ENCODE peak calls at places on chromosomes 12 and 14, in nine cellular contexts. One of them, this sample, is unnamed. For H3K27me3, the result is how much of the 10 kb centered on the place peaks cover.

GRCh38 chr12:112599871-112600270 is 181.1 kb downstream of the PTPN11 start:
- DNase-seq in H1: no peak
- DNase-seq in brain microvascular endothelial cell: no peak
- DNase-seq in IMR-90: no peak
- DNase-seq in K562: no peak
- DNase-seq in aorta: no peak
- DNase-seq in lung: no peak
- DNase-seq in CD8-positive, alpha-beta memory T cell: no peak
- DNase-seq in MM.1S: no peak
- DNase-seq in this sample: no peak

GRCh38 chr12:42705863-42706262 is 116.3 kb upstream of the PRICKLE1 start:
- DNase-seq in brain microvascular endothelial cell: peak
- DNase-seq in K562: no peak
- DNase-seq in aorta: peak
- DNase-seq in lung: peak
- DNase-seq in IMR-90: peak
- DNase-seq in CD8-positive, alpha-beta memory T cell: no peak
- DNase-seq in H1: no peak
- DNase-seq in MM.1S: no peak
- DNase-seq in this sample: peak

GRCh38 chr12:10220398-10221077 is 7.9 kb downstream of the GABARAPL1 start:
- DNase-seq in H1: no peak
- DNase-seq in CD8-positive, alpha-beta memory T cell: no peak
- DNase-seq in MM.1S: no peak
- DNase-seq in lung: peak
- DNase-seq in aorta: peak
- DNase-seq in brain microvascular endothelial cell: no peak
- DNase-seq in K562: no peak
- DNase-seq in IMR-90: peak
- DNase-seq in this sample: no peak

GRCh38 chr12:107779077-107779840 is 4.8 kb downstream of the ASCL4 start:
- DNase-seq in CD8-positive, alpha-beta memory T cell: no peak
- DNase-seq in aorta: no peak
- DNase-seq in IMR-90: no peak
- DNase-seq in brain microvascular endothelial cell: no peak
- DNase-seq in MM.1S: peak
- DNase-seq in K562: no peak
- DNase-seq in lung: no peak
- DNase-seq in H1: no peak
- DNase-seq in this sample: no peak

GRCh38 chr14:59278111-59278510 is 89.6 kb downstream of the DAAM1 start:
- DNase-seq in CD8-positive, alpha-beta memory T cell: no peak
- DNase-seq in IMR-90: peak
- DNase-seq in aorta: no peak
- DNase-seq in lung: no peak
- DNase-seq in brain microvascular endothelial cell: peak
- DNase-seq in MM.1S: no peak
- DNase-seq in K562: peak
- DNase-seq in H1: no peak
- DNase-seq in this sample: peak

GRCh38 chr12:81077686-81078441 is at the start of gene ACSS3:
- DNase-seq in brain microvascular endothelial cell: peak
- DNase-seq in aorta: peak
- DNase-seq in MM.1S: no peak
- DNase-seq in lung: peak
- DNase-seq in IMR-90: no peak
- DNase-seq in CD8-positive, alpha-beta memory T cell: no peak
- DNase-seq in H1: peak
- DNase-seq in K562: no peak
- DNase-seq in this sample: peak

GRCh38 chr12:80937391-80938238 is at the start of gene LIN7A:
- DNase-seq in K562: no peak
- DNase-seq in H1: no peak
- DNase-seq in brain microvascular endothelial cell: peak
- DNase-seq in aorta: peak
- DNase-seq in IMR-90: peak
- DNase-seq in lung: peak
- DNase-seq in CD8-positive, alpha-beta memory T cell: no peak
- DNase-seq in MM.1S: no peak
- DNase-seq in this sample: peak

GRCh38 chr12:18492372-18493025 is 231.2 kb downstream of the PIK3C2G start:
- DNase-seq in aorta: no peak
- DNase-seq in lung: no peak
- DNase-seq in MM.1S: no peak
- DNase-seq in H1: no peak
- DNase-seq in brain microvascular endothelial cell: peak
- DNase-seq in CD8-positive, alpha-beta memory T cell: no peak
- DNase-seq in IMR-90: peak
- DNase-seq in K562: no peak
- DNase-seq in this sample: no peak

GRCh38 chr14:104401785-104402184 is 177.8 kb upstream of the C14orf180 start:
- DNase-seq in IMR-90: no peak
- DNase-seq in H1: no peak
- DNase-seq in aorta: no peak
- DNase-seq in brain microvascular endothelial cell: no peak
- DNase-seq in CD8-positive, alpha-beta memory T cell: no peak
- DNase-seq in lung: peak
- DNase-seq in MM.1S: no peak
- DNase-seq in K562: no peak
- DNase-seq in this sample: no peak

GRCh38 chr14:51018521-51018920 is 74.2 kb upstream of the PYGL start:
- DNase-seq in brain microvascular endothelial cell: no peak
- DNase-seq in aorta: no peak
- DNase-seq in H1: no peak
- DNase-seq in IMR-90: peak
- DNase-seq in CD8-positive, alpha-beta memory T cell: no peak
- DNase-seq in MM.1S: no peak
- DNase-seq in lung: no peak
- DNase-seq in K562: no peak
- DNase-seq in this sample: no peak

GRCh38 chr12:7859552-7859951 is 13.2 kb downstream of the SLC2A14 start:
- DNase-seq in brain microvascular endothelial cell: peak
- DNase-seq in K562: no peak
- DNase-seq in H1: no peak
- DNase-seq in lung: no peak
- DNase-seq in IMR-90: peak
- DNase-seq in MM.1S: no peak
- DNase-seq in aorta: no peak
- DNase-seq in CD8-positive, alpha-beta memory T cell: no peak
- DNase-seq in this sample: peak

GRCh38 chr12:116939734-116940133 is 29.0 kb downstream of the FBXW8 start:
- DNase-seq in lung: no peak
- DNase-seq in CD8-positive, alpha-beta memory T cell: no peak
- DNase-seq in aorta: no peak
- DNase-seq in brain microvascular endothelial cell: no peak
- DNase-seq in H1: no peak
- DNase-seq in K562: no peak
- DNase-seq in IMR-90: no peak
- DNase-seq in MM.1S: no peak
- DNase-seq in this sample: no peak

GRCh38 chr14:51093371-51094281 is 1.3 kb downstream of the TRIM9 start:
- DNase-seq in brain microvascular endothelial cell: no peak
- DNase-seq in K562: no peak
- DNase-seq in CD8-positive, alpha-beta memory T cell: peak
- DNase-seq in lung: no peak
- DNase-seq in IMR-90: no peak
- DNase-seq in MM.1S: no peak
- DNase-seq in aorta: peak
- DNase-seq in H1: peak
- DNase-seq in this sample: no peak

GRCh38 chr12:43728117-43728516 is 30.5 kb downstream of the PUS7L start:
- DNase-seq in IMR-90: no peak
- DNase-seq in lung: no peak
- DNase-seq in aorta: no peak
- DNase-seq in H1: no peak
- DNase-seq in MM.1S: peak
- DNase-seq in K562: no peak
- DNase-seq in CD8-positive, alpha-beta memory T cell: no peak
- DNase-seq in brain microvascular endothelial cell: no peak
- DNase-seq in this sample: peak

GRCh38 chr14:38749936-38750335 is 353.1 kb downstream of the SEC23A start:
- DNase-seq in IMR-90: no peak
- DNase-seq in brain microvascular endothelial cell: no peak
- DNase-seq in K562: no peak
- DNase-seq in lung: no peak
- DNase-seq in H1: no peak
- DNase-seq in MM.1S: no peak
- DNase-seq in aorta: no peak
- DNase-seq in CD8-positive, alpha-beta memory T cell: no peak
- DNase-seq in this sample: no peak

GRCh38 chr14:69848903-69849391 is 30.3 kb upstream of the SMOC1 start:
- DNase-seq in lung: no peak
- DNase-seq in aorta: no peak
- DNase-seq in K562: no peak
- DNase-seq in CD8-positive, alpha-beta memory T cell: no peak
- DNase-seq in MM.1S: no peak
- DNase-seq in H1: no peak
- DNase-seq in IMR-90: no peak
- DNase-seq in brain microvascular endothelial cell: no peak
- DNase-seq in this sample: peak

GRCh38 chr14:69261761-69262331 is 1.9 kb downstream of the GALNT16 start:
- DNase-seq in lung: no peak
- DNase-seq in aorta: no peak
- DNase-seq in MM.1S: no peak
- DNase-seq in CD8-positive, alpha-beta memory T cell: no peak
- DNase-seq in brain microvascular endothelial cell: no peak
- DNase-seq in H1: peak
- DNase-seq in IMR-90: peak
- DNase-seq in K562: no peak
- DNase-seq in this sample: peak

GRCh38 chr12:114863911-114864310 is 179.9 kb upstream of the TBX3 start:
- DNase-seq in MM.1S: no peak
- DNase-seq in K562: no peak
- DNase-seq in IMR-90: no peak
- DNase-seq in H1: no peak
- DNase-seq in lung: no peak
- DNase-seq in aorta: no peak
- DNase-seq in CD8-positive, alpha-beta memory T cell: no peak
- DNase-seq in brain microvascular endothelial cell: no peak
- DNase-seq in this sample: no peak

DNA sequence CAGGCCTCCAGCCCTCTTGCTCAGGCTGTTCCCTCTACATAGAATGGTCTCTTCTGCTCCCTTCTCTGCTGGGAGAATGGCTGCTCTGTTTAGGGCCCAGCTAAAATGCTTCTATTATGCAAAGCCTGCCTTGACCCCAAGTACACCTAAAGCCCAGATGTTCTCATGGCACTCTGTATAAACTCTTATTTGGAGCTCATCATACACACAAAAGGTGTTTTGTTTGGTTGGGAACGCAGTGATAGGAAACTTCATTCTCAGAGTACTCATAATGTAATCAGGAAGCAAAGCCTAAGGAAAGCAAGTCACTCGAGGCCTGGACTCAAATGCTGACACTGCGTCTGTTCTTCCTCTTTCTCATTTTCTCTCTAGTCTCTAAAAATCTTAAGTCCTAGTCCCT is 38.2 kb upstream of the SYCP3 start:
- DNase-seq in IMR-90: no peak
- DNase-seq in K562: no peak
- DNase-seq in lung: no peak
- DNase-seq in aorta: no peak
- DNase-seq in brain microvascular endothelial cell: no peak
- DNase-seq in CD8-positive, alpha-beta memory T cell: no peak
- DNase-seq in MM.1S: peak
- DNase-seq in H1: no peak
- DNase-seq in this sample: no peak
- H3K4me3 ChIP-seq in IMR-90: no peak
- H3K4me3 ChIP-seq in K562: no peak
- H3K4me3 ChIP-seq in lung: no peak
- H3K4me3 ChIP-seq in aorta: no peak
- H3K4me3 ChIP-seq in brain microvascular endothelial cell: no peak
- H3K4me3 ChIP-seq in CD8-positive, alpha-beta memory T cell: no peak
- H3K4me3 ChIP-seq in MM.1S: no peak
- H3K4me3 ChIP-seq in H1: no peak
- H3K4me3 ChIP-seq in this sample: no peak

DNA sequence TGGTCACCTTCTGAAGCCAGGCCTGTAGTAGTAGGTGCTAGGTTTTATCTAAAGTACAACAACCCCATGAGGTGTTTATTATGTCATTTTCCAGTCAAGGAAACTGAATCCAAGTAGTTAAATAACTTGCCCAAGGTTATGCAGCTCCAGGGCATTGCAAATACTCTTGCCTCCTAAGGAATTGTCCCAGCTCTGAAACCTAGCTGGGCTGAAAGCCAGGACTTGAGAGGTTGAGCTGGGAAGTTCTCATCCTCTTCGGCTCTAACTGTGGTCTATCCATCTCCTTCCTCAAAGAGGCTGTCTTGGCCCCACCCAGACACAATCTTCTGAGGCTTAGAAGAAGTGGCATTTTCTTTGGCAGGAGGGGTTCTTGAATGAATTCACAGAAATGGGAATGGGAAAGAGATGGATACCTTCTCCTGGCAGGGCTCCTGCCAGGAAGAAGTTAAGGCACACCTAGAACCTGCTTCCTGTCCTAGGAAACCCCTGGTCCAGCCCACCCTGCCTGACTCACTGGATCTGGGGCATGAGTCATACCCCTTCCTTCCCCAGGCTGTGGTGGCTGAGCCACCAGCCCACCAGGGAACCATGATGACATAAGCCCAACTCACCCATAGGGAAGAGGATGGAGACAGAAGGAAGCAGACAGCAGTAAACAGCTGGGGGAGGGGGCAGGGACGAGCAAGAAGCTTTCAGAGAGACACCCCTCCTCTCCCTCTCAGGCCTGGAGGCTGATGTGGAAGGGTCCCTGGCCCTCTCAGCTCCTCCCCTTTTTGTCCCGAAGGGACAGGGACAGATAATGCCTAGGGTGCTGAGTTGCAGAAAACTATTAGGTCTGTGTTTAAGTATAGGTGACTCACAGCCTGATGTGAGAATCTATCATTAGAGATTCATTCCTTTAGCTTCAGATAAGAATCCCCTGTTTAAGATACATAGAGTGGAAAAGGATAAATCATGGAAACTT is 2.1 kb upstream of the PLEK2 start:
- DNase-seq in H1: no peak
- DNase-seq in K562: peak
- DNase-seq in brain microvascular endothelial cell: peak
- DNase-seq in aorta: peak
- DNase-seq in IMR-90: peak
- DNase-seq in CD8-positive, alpha-beta memory T cell: no peak
- DNase-seq in lung: no peak
- DNase-seq in MM.1S: no peak
- DNase-seq in this sample: peak
- H3K27ac ChIP-seq in H1: no peak
- H3K27ac ChIP-seq in K562: peak
- H3K27ac ChIP-seq in brain microvascular endothelial cell: peak
- H3K27ac ChIP-seq in aorta: no peak
- H3K27ac ChIP-seq in IMR-90: no peak
- H3K27ac ChIP-seq in CD8-positive, alpha-beta memory T cell: no peak
- H3K27ac ChIP-seq in lung: no peak
- H3K27ac ChIP-seq in MM.1S: no peak
- H3K27ac ChIP-seq in this sample: no peak

GRCh38 chr12:15855646-15856045 is 26.5 kb upstream of the STRAP start:
- DNase-seq in aorta: no peak
- DNase-seq in H1: no peak
- DNase-seq in IMR-90: peak
- DNase-seq in MM.1S: no peak
- DNase-seq in brain microvascular endothelial cell: no peak
- DNase-seq in lung: no peak
- DNase-seq in CD8-positive, alpha-beta memory T cell: no peak
- DNase-seq in K562: no peak
- DNase-seq in this sample: no peak
- H3K27me3 ChIP-seq in aorta: under half
- H3K27me3 ChIP-seq in H1: under half
- H3K27me3 ChIP-seq in IMR-90: under half
- H3K27me3 ChIP-seq in MM.1S: under half
- H3K27me3 ChIP-seq in brain microvascular endothelial cell: under half
- H3K27me3 ChIP-seq in lung: under half
- H3K27me3 ChIP-seq in CD8-positive, alpha-beta memory T cell: under half
- H3K27me3 ChIP-seq in K562: under half
- H3K27me3 ChIP-seq in this sample: under half

GRCh38 chr12:13094349-13094748 is 9.1 kb downstream of the GSG1 start:
- DNase-seq in IMR-90: peak
- DNase-seq in aorta: no peak
- DNase-seq in H1: no peak
- DNase-seq in MM.1S: peak
- DNase-seq in K562: no peak
- DNase-seq in lung: no peak
- DNase-seq in brain microvascular endothelial cell: no peak
- DNase-seq in CD8-positive, alpha-beta memory T cell: no peak
- DNase-seq in this sample: no peak
- H3K4me3 ChIP-seq in IMR-90: no peak
- H3K4me3 ChIP-seq in aorta: no peak
- H3K4me3 ChIP-seq in H1: no peak
- H3K4me3 ChIP-seq in MM.1S: no peak
- H3K4me3 ChIP-seq in K562: no peak
- H3K4me3 ChIP-seq in lung: no peak
- H3K4me3 ChIP-seq in brain microvascular endothelial cell: no peak
- H3K4me3 ChIP-seq in CD8-positive, alpha-beta memory T cell: no peak
- H3K4me3 ChIP-seq in this sample: no peak